ENCODE peak calls at places on chromosomes 1 and 21, in nine cellular contexts. S is CD4-positive, alpha-beta T cell; A is neural crest cell; X is AG04449; N is AG08395; E is neuronal stem cell; R is NCI-H460; Q is SW 1271; G is NCI-H146. C is an unnamed sample.

GRCh38 chr1:19372602-19373001 is 60.5 kb downstream of the SLC66A1 start:
- DNase-seq in S (no peak), A (no peak), X (no peak), N (peak), E (no peak), R (no peak), Q (no peak), G (no peak), C (no peak)

GRCh38 chr1:43449708-43450069 is 4.0 kb downstream of the HYI start:
- DNase-seq in S (no peak), A (no peak), X (no peak), N (no peak), E (no peak), R (no peak), Q (no peak), G (no peak), C (no peak)

GRCh38 chr1:150003826-150004225 is 6.7 kb downstream of the OTUD7B start:
- DNase-seq in S (no peak), A (no peak), X (no peak), N (no peak), E (no peak), R (no peak), Q (no peak), G (no peak), C (no peak)

GRCh38 chr1:164728719-164729118 is 169.7 kb downstream of the PBX1 start:
- DNase-seq in S (no peak), A (no peak), X (no peak), N (no peak), E (no peak), R (no peak), Q (no peak), G (peak), C (no peak)

GRCh38 chr1:23638188-23638619 is 53.4 kb upstream of the RPL11 start:
- DNase-seq in S (no peak), A (no peak), X (no peak), N (no peak), E (no peak), R (no peak), Q (no peak), G (no peak), C (no peak)

GRCh38 chr1:248047008-248047407 is 372 bp downstream of the OR2L3 start:
- DNase-seq in S (no peak), A (no peak), X (no peak), N (no peak), E (no peak), R (no peak), Q (no peak), G (no peak), C (no peak)

GRCh38 chr1:231351816-231352215 is 13.7 kb downstream of the SPRTN start:
- DNase-seq in S (no peak), A (no peak), X (no peak), N (no peak), E (no peak), R (no peak), Q (no peak), G (no peak), C (no peak)

GRCh38 chr21:46071082-46071481 is 26.8 kb upstream of the COL6A2 start:
- DNase-seq in S (no peak), A (no peak), X (no peak), N (no peak), E (no peak), R (no peak), Q (no peak), G (no peak), C (no peak)

GRCh38 chr1:154353460-154353904 is 28.2 kb downstream of the ATP8B2 start:
- DNase-seq in S (no peak), A (no peak), X (no peak), N (peak), E (peak), R (peak), Q (no peak), G (no peak), C (no peak)

GRCh38 chr1:45769261-45769932 is 18.9 kb upstream of the IPP start:
- DNase-seq in S (no peak), A (no peak), X (peak), N (peak), E (no peak), R (no peak), Q (no peak), G (no peak), C (no peak)

GRCh38 chr1:29527314-29528004 is 291.1 kb downstream of the PTPRU start:
- DNase-seq in S (no peak), A (no peak), X (no peak), N (no peak), E (no peak), R (no peak), Q (no peak), G (peak), C (no peak)

GRCh38 chr1:18999287-18999852 is 42.9 kb upstream of the IFFO2 start:
- DNase-seq in S (no peak), A (no peak), X (no peak), N (peak), E (no peak), R (no peak), Q (no peak), G (no peak), C (no peak)

GRCh38 chr1:206002833-206003532 is at the start of gene RAB7B:
- DNase-seq in S (no peak), A (no peak), X (no peak), N (peak), E (no peak), R (peak), Q (no peak), G (no peak), C (no peak)

GRCh38 chr1:15628003-15628402 is 10.7 kb downstream of the DDI2 start:
- DNase-seq in S (no peak), A (no peak), X (no peak), N (no peak), E (no peak), R (no peak), Q (no peak), G (no peak), C (no peak)

GRCh38 chr21:32048353-32048752 is 175.5 kb downstream of the HUNK start:
- DNase-seq in S (no peak), A (no peak), X (no peak), N (no peak), E (no peak), R (no peak), Q (no peak), G (no peak), C (peak)

GRCh38 chr1:229834230-229834629 is 208.2 kb downstream of the URB2 start:
- DNase-seq in S (no peak), A (no peak), X (no peak), N (no peak), E (no peak), R (no peak), Q (no peak), G (no peak), C (no peak)

GRCh38 chr1:184965889-184966860 is 8.1 kb downstream of the NIBAN1 start:
- DNase-seq in S (no peak), A (no peak), X (no peak), N (no peak), E (no peak), R (no peak), Q (no peak), G (no peak), C (no peak)

GRCh38 chr21:34545079-34545884 is 33.3 kb upstream of the KCNE1 start:
- DNase-seq in S (no peak), A (peak), X (no peak), N (peak), E (no peak), R (peak), Q (no peak), G (peak), C (peak)

GRCh38 chr1:76680676-76681075 is 186.6 kb upstream of the ST6GALNAC5 start:
- DNase-seq in S (no peak), A (no peak), X (no peak), N (no peak), E (peak), R (no peak), Q (no peak), G (no peak), C (no peak)

GRCh38 chr21:44910229-44911065 is 10.3 kb downstream of the ITGB2 start:
- DNase-seq in S (no peak), A (no peak), X (no peak), N (no peak), E (no peak), R (no peak), Q (no peak), G (no peak), C (no peak)

GRCh38 chr1:105872761-105873286 is 1183.7 kb upstream of the PRMT6 start:
- DNase-seq in S (no peak), A (no peak), X (no peak), N (no peak), E (no peak), R (no peak), Q (no peak), G (no peak), C (no peak)

GRCh38 chr1:2165636-2166035 is 28.9 kb downstream of the FAAP20 start:
- DNase-seq in S (no peak), A (no peak), X (no peak), N (no peak), E (no peak), R (no peak), Q (no peak), G (no peak), C (no peak)

GRCh38 chr1:221032616-221033342 is 153.5 kb downstream of the HLX start:
- DNase-seq in S (no peak), A (no peak), X (no peak), N (no peak), E (no peak), R (no peak), Q (no peak), G (no peak), C (no peak)

GRCh38 chr1:53390736-53391135 is 62.9 kb upstream of the LRP8 start:
- DNase-seq in S (no peak), A (no peak), X (no peak), N (no peak), E (no peak), R (no peak), Q (no peak), G (no peak), C (no peak)

GRCh38 chr1:166485620-166486019 is 318.8 kb upstream of the FAM78B start:
- DNase-seq in S (no peak), A (no peak), X (no peak), N (peak), E (no peak), R (no peak), Q (no peak), G (no peak), C (no peak)

GRCh38 chr1:181018901-181019681 is 3.6 kb downstream of the STX6 start:
- DNase-seq in S (no peak), A (no peak), X (no peak), N (no peak), E (no peak), R (no peak), Q (no peak), G (no peak), C (no peak)

GRCh38 chr21:32597205-32597604 is 11.9 kb upstream of the TCP10L start:
- DNase-seq in S (no peak), A (no peak), X (peak), N (peak), E (no peak), R (peak), Q (peak), G (no peak), C (no peak)

GRCh38 chr21:15058718-15059316 is 6.0 kb downstream of the NRIP1 start:
- DNase-seq in S (no peak), A (no peak), X (no peak), N (peak), E (no peak), R (no peak), Q (no peak), G (no peak), C (no peak)

GRCh38 chr1:37553927-37554808 is at the start of gene SNIP1:
- DNase-seq in S (peak), A (peak), X (peak), N (peak), E (peak), R (peak), Q (peak), G (peak), C (peak)

GRCh38 chr1:8239039-8239305 is 78.9 kb upstream of the SLC45A1 start:
- DNase-seq in S (no peak), A (no peak), X (no peak), N (no peak), E (no peak), R (peak), Q (no peak), G (no peak), C (no peak)

GRCh38 chr21:33201945-33202344 is 27.8 kb upstream of the IFNAR2 start:
- DNase-seq in S (no peak), A (no peak), X (no peak), N (no peak), E (no peak), R (no peak), Q (no peak), G (no peak), C (no peak)

GRCh38 chr1:32332290-32333079 is 3.5 kb downstream of the MARCKSL1 start:
- DNase-seq in S (no peak), A (no peak), X (no peak), N (no peak), E (no peak), R (no peak), Q (no peak), G (no peak), C (no peak)

GRCh38 chr21:32708069-32708468 is 19.7 kb downstream of the SYNJ1 start:
- DNase-seq in S (no peak), A (no peak), X (no peak), N (no peak), E (no peak), R (no peak), Q (no peak), G (no peak), C (no peak)

GRCh38 chr1:180215856-180216625 is 14.0 kb upstream of the LHX4 start:
- DNase-seq in S (no peak), A (no peak), X (no peak), N (no peak), E (no peak), R (no peak), Q (no peak), G (no peak), C (no peak)

GRCh38 chr1:183807549-183808168 is 2.7 kb downstream of the RGL1 start:
- DNase-seq in S (no peak), A (no peak), X (no peak), N (no peak), E (no peak), R (no peak), Q (no peak), G (no peak), C (no peak)

GRCh38 chr1:224057461-224058199 is 56.3 kb upstream of the FBXO28 start:
- DNase-seq in S (no peak), A (no peak), X (no peak), N (no peak), E (no peak), R (no peak), Q (no peak), G (no peak), C (no peak)

GRCh38 chr1:199279107-199279506 is 640.3 kb downstream of the PTPRC start:
- DNase-seq in S (no peak), A (no peak), X (no peak), N (no peak), E (no peak), R (no peak), Q (no peak), G (no peak), C (no peak)

GRCh38 chr1:11483581-11484320 is 4.8 kb downstream of the DISP3 start:
- DNase-seq in S (no peak), A (no peak), X (no peak), N (no peak), E (no peak), R (no peak), Q (no peak), G (peak), C (no peak)